ENCODE peak calls at places on chromosomes 6 and 20, in ten cellular contexts. D is HCT116, S is esophagus muscularis mucosa, K is suprapubic skin, Z is transverse colon, E is stomach, G is breast epithelium, C is spleen, B is sigmoid colon, H is upper lobe of left lung. V is an unnamed sample.

GRCh38 chr20:63553933-63554290 is at the start of gene FNDC11:
- DNase-seq in C (peak; percentile 91), D (no peak), H (peak; percentile 92), Z (peak; percentile 63), S (no peak), K (no peak), G (no peak), B (no peak), E (peak; percentile 58), V (no peak)

GRCh38 chr6:160973311-160973710 is 18.3 kb upstream of the MAP3K4 start:
- DNase-seq in H (peak; percentile 24), D (no peak), C (no peak), B (peak; percentile 70), S (peak; percentile 91), K (no peak), G (no peak), Z (no peak), E (no peak), V (no peak)

GRCh38 chr20:49666906-49667305 is 46.8 kb downstream of the B4GALT5 start:
- DNase-seq in G (no peak), K (no peak), E (no peak), S (no peak), B (no peak), Z (no peak), C (no peak), H (no peak), D (no peak), V (no peak)

GRCh38 chr6:1175877-1176276 is 136.0 kb upstream of the FOXQ1 start:
- DNase-seq in Z (no peak), D (no peak), C (no peak), B (no peak), E (no peak), G (no peak), H (no peak), K (no peak), S (no peak), V (peak; percentile 39)

GRCh38 chr6:683742-684440 is 9.0 kb downstream of the EXOC2 start:
- DNase-seq in D (no peak), E (no peak), Z (peak; percentile 21), B (no peak), G (no peak), C (no peak), H (no peak), S (no peak), K (no peak), V (no peak)

GRCh38 chr20:4488407-4489339 is 233.0 kb upstream of the PRND start:
- DNase-seq in B (no peak), C (no peak), D (no peak), E (no peak), Z (no peak), S (no peak), K (no peak), G (no peak), H (no peak), V (no peak)

GRCh38 chr6:127120787-127121636 is 2.5 kb downstream of the RSPO3 start:
- DNase-seq in Z (peak; percentile 68), H (peak; percentile 72), S (no peak), G (peak; percentile 72), E (peak; percentile 68), K (no peak), B (peak; percentile 91), D (peak; percentile 63), C (peak; percentile 83), V (peak; percentile 36)

GRCh38 chr20:12095224-12095623 is 177.5 kb downstream of the BTBD3 start:
- DNase-seq in H (no peak), S (no peak), E (no peak), D (no peak), Z (no peak), K (no peak), C (no peak), B (no peak), G (no peak), V (no peak)

GRCh38 chr6:85436408-85436807 is 13.5 kb upstream of the NT5E start:
- DNase-seq in H (no peak), Z (no peak), K (no peak), G (no peak), B (no peak), D (no peak), E (no peak), S (no peak), C (no peak), V (no peak)

GRCh38 chr20:2800590-2801458 is at the start of gene CPXM1:
- DNase-seq in C (no peak), K (no peak), B (no peak), H (no peak), Z (no peak), E (no peak), D (no peak), G (no peak), S (no peak), V (no peak)

GRCh38 chr6:52815167-52816092 is 11.8 kb upstream of the GSTA1 start:
- DNase-seq in G (no peak), Z (peak; percentile 52), S (no peak), C (no peak), K (no peak), B (peak; percentile 65), D (peak; percentile 48), E (peak; percentile 61), H (peak; percentile 5), V (peak; percentile 26)

GRCh38 chr6:150899231-150899630 is 33.7 kb downstream of the MTHFD1L start:
- DNase-seq in G (no peak), B (no peak), E (no peak), K (no peak), C (no peak), Z (no peak), S (no peak), H (no peak), D (no peak), V (no peak)

GRCh38 chr6:82205793-82206425 is 41.6 kb downstream of the IBTK start:
- DNase-seq in S (no peak), E (no peak), G (no peak), Z (no peak), D (no peak), H (no peak), C (no peak), K (no peak), B (no peak), V (no peak)

DNA sequence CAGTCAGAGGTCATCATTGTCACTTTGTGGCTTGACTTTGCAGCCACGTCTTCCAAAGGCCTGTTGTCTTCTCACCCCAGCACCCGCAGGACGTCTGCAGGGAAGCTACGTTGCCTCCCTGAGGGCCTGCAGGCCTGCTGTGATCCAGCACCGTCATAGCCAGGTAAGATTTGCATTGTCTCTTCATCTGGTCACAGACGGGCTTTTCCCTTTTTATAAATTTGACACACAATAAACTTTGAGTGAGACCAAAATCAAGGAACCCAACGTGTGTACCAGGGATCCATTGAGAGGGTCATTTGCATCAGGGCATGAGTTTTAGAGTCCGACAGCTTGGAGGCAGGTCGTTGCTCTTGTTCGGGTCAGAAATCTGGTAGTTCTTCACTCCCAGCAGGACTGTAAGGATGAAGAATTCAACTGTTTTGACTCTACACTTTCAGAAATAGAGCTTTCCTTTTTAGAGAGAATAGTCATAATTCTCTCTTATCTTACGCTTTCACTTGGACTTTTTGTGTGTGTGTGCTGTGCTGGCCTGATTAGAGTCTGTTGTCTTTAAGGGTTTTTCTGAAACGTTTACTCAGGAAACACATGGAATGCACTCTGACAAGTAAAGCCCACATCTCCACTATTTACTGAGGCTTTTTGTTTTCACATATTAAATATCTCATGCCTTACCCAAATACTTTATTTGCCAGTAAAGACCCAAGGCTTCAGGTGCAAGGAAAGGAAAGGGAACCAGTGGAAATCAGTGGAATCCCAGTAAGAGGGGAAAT is 177.2 kb upstream of the TAB2 start:
- DNase-seq in B (no peak), D (no peak), K (no peak), C (peak; percentile 69), Z (no peak), S (no peak), G (no peak), E (no peak), H (no peak), V (no peak)
- TF ChIP-seq POLR2AphosphoS5 in B (no peak), D (no peak), K (no peak), C (no peak), Z (no peak), S (no peak), G (no peak), E (no peak), H (no peak), V (no peak)

GRCh38 chr6:154503576-154504501 is 6.6 kb downstream of the CNKSR3 start:
- DNase-seq in E (no peak), K (no peak), H (no peak), B (peak; percentile 36), S (no peak), G (no peak), D (no peak), Z (no peak), C (no peak), V (no peak)
- H3K4me1 ChIP-seq in E (peaks cover 59% of the 10 kb centered on the region), K (peaks cover 21% of the 10 kb centered on the region), H (peaks cover 11% of the 10 kb centered on the region), B (no peaks in the 10 kb centered on the region), S (peaks cover 98% of the 10 kb centered on the region), G (no peaks in the 10 kb centered on the region), D (peaks cover 7% of the 10 kb centered on the region), Z (peaks cover 31% of the 10 kb centered on the region), C (peaks cover 12% of the 10 kb centered on the region), V (no peaks in the 10 kb centered on the region)

GRCh38 chr6:68313911-68314310 is 321.2 kb upstream of the ADGRB3 start:
- DNase-seq in E (no peak), K (no peak), S (no peak), D (no peak), G (no peak), Z (no peak), H (no peak), B (no peak), C (no peak), V (no peak)
- TF ChIP-seq CTCF in E (no peak), K (no peak), S (no peak), D (no peak), G (no peak), Z (no peak), H (no peak), B (no peak), C (no peak), V (no peak)

DNA sequence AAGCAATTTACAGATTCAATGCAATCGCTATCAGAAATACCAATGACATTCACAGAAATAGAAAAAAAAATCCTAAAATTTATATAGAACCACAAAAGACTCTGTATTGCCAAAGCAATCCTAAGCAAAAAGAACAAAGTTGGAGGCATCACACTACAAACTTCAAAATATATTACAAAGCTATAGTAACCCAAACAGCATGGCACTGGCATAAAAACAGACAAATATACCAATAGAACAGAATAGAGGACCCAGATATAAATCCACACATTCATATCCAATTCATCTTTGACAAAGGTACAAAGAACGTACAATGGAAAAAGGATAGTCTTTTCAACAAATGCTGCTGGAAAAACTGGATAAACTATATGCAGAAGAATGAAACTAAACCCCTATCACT is 11.6 kb upstream of the NELFCD start:
- DNase-seq in Z (no peak), S (no peak), K (no peak), D (no peak), C (no peak), B (no peak), G (no peak), E (no peak), H (no peak), V (no peak)
- TF ChIP-seq POLR2AphosphoS5 in Z (no peak), S (no peak), K (no peak), D (no peak), C (no peak), B (no peak), G (no peak), E (no peak), H (no peak), V (no peak)

GRCh38 chr6:56804996-56805395 is 149.9 kb upstream of the BEND6 start:
- DNase-seq in S (no peak), G (no peak), E (no peak), K (no peak), H (no peak), D (no peak), Z (no peak), B (no peak), C (no peak), V (no peak)
- H3K4me1 ChIP-seq in S (peaks cover 40% of the 10 kb centered on the region), G (no peaks in the 10 kb centered on the region), E (no peaks in the 10 kb centered on the region), K (no peaks in the 10 kb centered on the region), H (peaks cover 5% of the 10 kb centered on the region), D (peaks cover 59% of the 10 kb centered on the region), Z (peaks cover 17% of the 10 kb centered on the region), B (no peaks in the 10 kb centered on the region), C (no peaks in the 10 kb centered on the region), V (no peaks in the 10 kb centered on the region)

GRCh38 chr6:109440325-109441068 is at the start of the genes PPIL6 and SMPD2:
- DNase-seq in B (peak; percentile 95), K (peak; percentile 90), D (peak; percentile 70), H (peak; percentile 99), E (peak; percentile 86), S (peak; percentile 95), C (peak; percentile 97), Z (peak; percentile 90), G (peak; percentile 76), V (peak; percentile 86)
- TF ChIP-seq CTCF in B (no peak), K (no peak), D (peak; percentile 8), H (peak; percentile 48), E (peak; percentile 39), S (peak; percentile 21), C (peak; percentile 55), Z (no peak), G (no peak), V (peak; percentile 34)